ENCODE peak calls at places on chromosomes 11 and 22, in five cellular contexts. One of them, this sample, is unnamed.

GRCh38 chr11:95072948-95073347 is 6.2 kb downstream of the SRSF8 start:
- DNase-seq in heart left ventricle: no peak
- DNase-seq in GM13977: no peak
- DNase-seq in CD14-positive monocyte: no peak
- DNase-seq in body of pancreas: no peak
- DNase-seq in this sample: peak

GRCh38 chr11:119361056-119361787 is 14.7 kb upstream of the MFRP start:
- DNase-seq in CD14-positive monocyte: no peak
- DNase-seq in heart left ventricle: peak
- DNase-seq in GM13977: peak
- DNase-seq in body of pancreas: peak
- DNase-seq in this sample: peak

GRCh38 chr11:71995726-71996291 is 2.9 kb upstream of the IL18BP start:
- DNase-seq in CD14-positive monocyte: no peak
- DNase-seq in body of pancreas: no peak
- DNase-seq in GM13977: no peak
- DNase-seq in heart left ventricle: no peak
- DNase-seq in this sample: no peak

GRCh38 chr11:28757725-28758515 is 649.7 kb downstream of the METTL15 start:
- DNase-seq in GM13977: no peak
- DNase-seq in heart left ventricle: no peak
- DNase-seq in body of pancreas: no peak
- DNase-seq in CD14-positive monocyte: no peak
- DNase-seq in this sample: peak

GRCh38 chr11:4084406-4084805 is 10.2 kb upstream of the RRM1 start:
- DNase-seq in CD14-positive monocyte: no peak
- DNase-seq in heart left ventricle: no peak
- DNase-seq in GM13977: no peak
- DNase-seq in body of pancreas: no peak
- DNase-seq in this sample: no peak

GRCh38 chr11:134759314-134759713 is 347.3 kb upstream of the B3GAT1 start:
- DNase-seq in GM13977: no peak
- DNase-seq in body of pancreas: no peak
- DNase-seq in heart left ventricle: no peak
- DNase-seq in CD14-positive monocyte: no peak
- DNase-seq in this sample: no peak

GRCh38 chr11:131033151-131033651 is 116.9 kb upstream of the SNX19 start:
- DNase-seq in CD14-positive monocyte: no peak
- DNase-seq in body of pancreas: no peak
- DNase-seq in heart left ventricle: peak
- DNase-seq in GM13977: no peak
- DNase-seq in this sample: peak

GRCh38 chr22:32887293-32887692 is 85.8 kb downstream of the TIMP3 start:
- DNase-seq in body of pancreas: no peak
- DNase-seq in CD14-positive monocyte: no peak
- DNase-seq in heart left ventricle: no peak
- DNase-seq in GM13977: no peak
- DNase-seq in this sample: no peak

GRCh38 chr11:15471709-15472404 is 357.1 kb downstream of the INSC start:
- DNase-seq in body of pancreas: no peak
- DNase-seq in heart left ventricle: no peak
- DNase-seq in GM13977: no peak
- DNase-seq in CD14-positive monocyte: no peak
- DNase-seq in this sample: no peak

GRCh38 chr22:35315855-35316745 is 16.4 kb downstream of the TOM1 start:
- DNase-seq in body of pancreas: peak
- DNase-seq in CD14-positive monocyte: peak
- DNase-seq in heart left ventricle: peak
- DNase-seq in GM13977: no peak
- DNase-seq in this sample: peak

GRCh38 chr11:101862410-101863233 is 52.2 kb upstream of the CEP126 start:
- DNase-seq in heart left ventricle: no peak
- DNase-seq in CD14-positive monocyte: no peak
- DNase-seq in GM13977: no peak
- DNase-seq in body of pancreas: no peak
- DNase-seq in this sample: peak

GRCh38 chr11:128848815-128849455 is 18.2 kb downstream of the KCNJ1 start:
- DNase-seq in heart left ventricle: peak
- DNase-seq in body of pancreas: peak
- DNase-seq in CD14-positive monocyte: no peak
- DNase-seq in GM13977: peak
- DNase-seq in this sample: peak

GRCh38 chr11:28713850-28714249 is 605.7 kb downstream of the METTL15 start:
- DNase-seq in CD14-positive monocyte: no peak
- DNase-seq in body of pancreas: no peak
- DNase-seq in heart left ventricle: no peak
- DNase-seq in GM13977: no peak
- DNase-seq in this sample: no peak

GRCh38 chr11:65503923-65504670 is 5.3 kb downstream of the MALAT1 start:
- DNase-seq in heart left ventricle: no peak
- DNase-seq in CD14-positive monocyte: no peak
- DNase-seq in GM13977: no peak
- DNase-seq in body of pancreas: no peak
- DNase-seq in this sample: peak

GRCh38 chr11:21567628-21568290 is 625.1 kb upstream of the ANO5 start:
- DNase-seq in GM13977: no peak
- DNase-seq in CD14-positive monocyte: no peak
- DNase-seq in body of pancreas: no peak
- DNase-seq in heart left ventricle: no peak
- DNase-seq in this sample: peak

GRCh38 chr11:63747006-63747405 is 21.6 kb downstream of the ZFTA start:
- DNase-seq in body of pancreas: no peak
- DNase-seq in heart left ventricle: no peak
- DNase-seq in GM13977: no peak
- DNase-seq in CD14-positive monocyte: no peak
- DNase-seq in this sample: peak

GRCh38 chr22:35328472-35328885 is 28.8 kb downstream of the TOM1 start:
- DNase-seq in heart left ventricle: no peak
- DNase-seq in CD14-positive monocyte: peak
- DNase-seq in GM13977: no peak
- DNase-seq in body of pancreas: peak
- DNase-seq in this sample: no peak

GRCh38 chr11:93330446-93330984 is at the start of gene DEUP1:
- DNase-seq in GM13977: peak
- DNase-seq in heart left ventricle: peak
- DNase-seq in CD14-positive monocyte: no peak
- DNase-seq in body of pancreas: peak
- DNase-seq in this sample: peak

GRCh38 chr11:11036185-11037161 is 178.6 kb upstream of the ZBED5 start:
- DNase-seq in body of pancreas: peak
- DNase-seq in GM13977: peak
- DNase-seq in heart left ventricle: no peak
- DNase-seq in CD14-positive monocyte: no peak
- DNase-seq in this sample: peak

GRCh38 chr11:396511-396947 is 2.5 kb downstream of the PKP3 start:
- DNase-seq in body of pancreas: no peak
- DNase-seq in GM13977: peak
- DNase-seq in CD14-positive monocyte: no peak
- DNase-seq in heart left ventricle: no peak
- DNase-seq in this sample: peak
- TF ChIP-seq CTCF in body of pancreas: peak
- TF ChIP-seq CTCF in GM13977: peak
- TF ChIP-seq CTCF in CD14-positive monocyte: no peak
- TF ChIP-seq CTCF in heart left ventricle: no peak
- TF ChIP-seq CTCF in this sample: peak

DNA sequence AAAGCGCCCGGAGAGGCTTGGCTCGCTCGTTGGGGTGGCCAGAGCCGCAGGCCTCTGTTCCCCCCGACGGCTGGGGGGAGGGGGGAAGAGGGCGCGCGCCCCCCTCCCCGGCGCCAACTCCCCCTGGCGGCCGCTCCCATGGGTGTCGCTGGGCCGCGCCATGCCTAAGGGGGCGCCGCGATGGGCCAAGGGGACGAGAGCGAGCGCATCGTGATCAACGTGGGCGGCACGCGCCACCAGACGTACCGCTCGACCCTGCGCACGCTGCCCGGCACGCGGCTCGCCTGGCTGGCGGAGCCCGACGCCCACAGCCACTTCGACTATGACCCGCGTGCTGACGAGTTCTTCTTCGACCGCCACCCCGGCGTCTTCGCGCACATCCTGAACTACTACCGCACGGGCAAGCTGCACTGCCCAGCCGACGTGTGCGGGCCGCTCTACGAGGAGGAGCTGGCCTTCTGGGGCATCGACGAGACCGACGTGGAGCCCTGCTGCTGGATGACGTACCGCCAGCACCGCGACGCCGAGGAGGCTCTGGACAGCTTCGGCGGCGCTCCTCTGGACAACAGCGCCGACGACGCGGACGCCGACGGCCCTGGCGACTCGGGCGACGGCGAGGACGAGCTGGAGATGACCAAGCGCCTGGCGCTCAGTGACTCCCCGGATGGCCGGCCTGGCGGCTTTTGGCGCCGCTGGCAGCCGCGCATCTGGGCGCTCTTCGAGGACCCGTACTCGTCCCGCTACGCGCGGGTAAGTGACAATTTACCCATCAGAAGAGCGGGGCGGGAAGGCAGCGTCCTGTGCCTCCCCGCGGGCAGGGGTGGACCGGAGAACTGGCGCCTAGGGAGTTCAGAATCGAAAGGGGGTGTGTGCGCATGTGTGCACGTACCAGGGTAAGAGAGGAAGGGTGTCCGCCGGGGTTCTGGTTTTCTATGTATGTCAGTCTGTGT is 1.5 kb downstream of the KCNC1 start:
- DNase-seq in body of pancreas: no peak
- DNase-seq in heart left ventricle: no peak
- DNase-seq in CD14-positive monocyte: no peak
- DNase-seq in GM13977: no peak
- DNase-seq in this sample: no peak
- TF ChIP-seq CTCF in body of pancreas: no peak
- TF ChIP-seq CTCF in heart left ventricle: peak
- TF ChIP-seq CTCF in CD14-positive monocyte: peak
- TF ChIP-seq CTCF in GM13977: no peak
- TF ChIP-seq CTCF in this sample: no peak

GRCh38 chr22:20405291-20405930 is 11.5 kb downstream of the ZNF74 start:
- DNase-seq in heart left ventricle: no peak
- DNase-seq in CD14-positive monocyte: no peak
- DNase-seq in body of pancreas: no peak
- DNase-seq in GM13977: no peak
- DNase-seq in this sample: no peak
- TF ChIP-seq CTCF in heart left ventricle: no peak
- TF ChIP-seq CTCF in CD14-positive monocyte: no peak
- TF ChIP-seq CTCF in body of pancreas: no peak
- TF ChIP-seq CTCF in GM13977: no peak
- TF ChIP-seq CTCF in this sample: no peak

GRCh38 chr11:118263109-118263508 is 988 bp downstream of the MPZL2 start:
- DNase-seq in heart left ventricle: no peak
- DNase-seq in body of pancreas: no peak
- DNase-seq in GM13977: no peak
- DNase-seq in CD14-positive monocyte: no peak
- DNase-seq in this sample: no peak

GRCh38 chr11:118267486-118267885 is 3.4 kb upstream of the MPZL2 start:
- DNase-seq in heart left ventricle: no peak
- DNase-seq in GM13977: no peak
- DNase-seq in body of pancreas: no peak
- DNase-seq in CD14-positive monocyte: no peak
- DNase-seq in this sample: peak

GRCh38 chr11:118264568-118265470 is 722 bp upstream of the MPZL2 start:
- DNase-seq in CD14-positive monocyte: no peak
- DNase-seq in body of pancreas: no peak
- DNase-seq in GM13977: no peak
- DNase-seq in heart left ventricle: no peak
- DNase-seq in this sample: peak

GRCh38 chr11:118265954-118266353 is 1.9 kb upstream of the MPZL2 start:
- DNase-seq in GM13977: no peak
- DNase-seq in heart left ventricle: peak
- DNase-seq in body of pancreas: no peak
- DNase-seq in CD14-positive monocyte: no peak
- DNase-seq in this sample: peak

DNA sequence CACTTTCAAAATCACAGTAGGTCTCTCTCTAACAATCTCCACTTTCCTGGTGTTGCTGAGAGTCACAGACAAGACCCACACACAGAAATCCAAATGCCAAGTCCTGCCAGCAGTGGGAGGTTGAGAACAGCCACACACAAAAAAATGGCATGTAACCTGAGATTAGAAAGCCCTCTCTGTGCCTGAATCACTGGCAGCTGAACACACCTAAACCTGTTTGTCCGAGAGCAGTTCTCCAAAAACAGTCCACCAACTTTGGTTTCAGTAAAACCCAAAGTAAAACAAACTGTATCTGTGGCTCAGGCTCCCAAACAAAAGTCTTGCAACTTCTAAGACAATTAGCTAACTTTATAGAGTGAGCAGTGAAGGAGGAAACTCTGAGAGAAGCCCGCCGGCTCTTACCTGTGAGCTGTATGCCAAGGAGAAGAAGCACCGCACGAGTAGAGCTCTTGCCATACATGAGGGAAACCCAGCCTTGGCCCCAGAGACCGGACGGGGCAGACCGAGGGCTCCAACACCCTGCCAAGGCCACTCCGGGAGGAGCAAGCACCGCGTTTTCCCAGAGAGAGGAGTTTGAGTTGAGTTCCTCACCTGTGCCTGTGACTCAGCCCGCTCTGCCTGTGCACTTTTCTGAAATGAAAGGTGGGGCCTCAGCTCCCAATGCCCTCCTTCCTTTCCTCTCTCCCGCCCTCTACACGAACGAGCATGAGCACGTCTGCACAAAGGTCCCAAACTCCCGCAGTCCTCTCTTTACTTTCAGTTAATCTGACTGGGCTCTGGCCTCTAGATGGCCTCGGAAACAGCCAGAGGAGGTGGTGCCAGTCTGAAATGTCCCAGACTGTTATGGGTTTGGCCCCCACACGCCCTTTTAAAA is at the start of gene MPZL2:
- DNase-seq in GM13977: no peak
- DNase-seq in CD14-positive monocyte: peak
- DNase-seq in heart left ventricle: peak
- DNase-seq in body of pancreas: peak
- DNase-seq in this sample: peak
- TF ChIP-seq CTCF in GM13977: no peak
- TF ChIP-seq CTCF in CD14-positive monocyte: no peak
- TF ChIP-seq CTCF in heart left ventricle: no peak
- TF ChIP-seq CTCF in body of pancreas: peak
- TF ChIP-seq CTCF in this sample: peak

DNA sequence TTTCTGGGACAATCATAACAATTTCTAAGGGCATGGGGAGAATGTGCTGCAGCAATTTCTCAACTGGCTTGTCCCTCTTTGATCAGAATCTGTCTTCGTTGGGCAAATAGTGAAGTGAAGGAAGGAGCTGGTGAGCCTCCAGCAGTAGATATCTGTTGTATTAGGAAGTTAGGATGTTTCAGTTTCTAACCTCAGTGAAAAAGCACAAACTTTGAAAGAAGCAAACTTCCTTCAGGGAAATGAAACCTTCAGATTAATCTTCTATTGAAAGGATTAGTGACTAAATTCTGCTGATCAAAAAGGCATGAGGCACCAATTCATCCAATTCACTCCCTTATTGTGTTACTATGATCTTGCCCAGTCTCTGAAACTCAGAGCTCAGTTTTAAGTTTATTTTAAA is 24.3 kb downstream of the LMO2 start:
- DNase-seq in CD14-positive monocyte: no peak
- DNase-seq in body of pancreas: no peak
- DNase-seq in GM13977: no peak
- DNase-seq in heart left ventricle: no peak
- DNase-seq in this sample: no peak
- TF ChIP-seq CTCF in CD14-positive monocyte: no peak
- TF ChIP-seq CTCF in body of pancreas: no peak
- TF ChIP-seq CTCF in GM13977: no peak
- TF ChIP-seq CTCF in heart left ventricle: no peak
- TF ChIP-seq CTCF in this sample: no peak

This sample was measured in epithelial cell of esophagus.